ENCODE peak calls at places on chromosomes 3 and 15, in seven cellular contexts. Y is ELR, T is brain microvascular endothelial cell, U is AG20443, Z is GM13976, O is AG09319, P is adrenal gland. X is an unnamed sample.

GRCh38 chr15:56045068-56045748 is 51.8 kb upstream of the NEDD4 start:
- DNase-seq in U (no peak), O (no peak), T (no peak), Y (peak), P (no peak), Z (no peak), X (no peak)

GRCh38 chr15:40789119-40789518 is 17.8 kb upstream of the ZFYVE19 start:
- DNase-seq in Z (no peak), T (no peak), P (no peak), U (no peak), O (no peak), Y (no peak), X (no peak)

GRCh38 chr15:64149424-64150235 is 1.9 kb upstream of the SNX22 start:
- DNase-seq in O (no peak), T (no peak), Z (no peak), U (no peak), P (no peak), Y (peak), X (no peak)

GRCh38 chr3:82707035-82707434 is 945.6 kb upstream of the GBE1 start:
- DNase-seq in P (no peak), O (no peak), T (no peak), U (no peak), Y (peak), Z (no peak), X (peak)

GRCh38 chr15:64152507-64153387 is 1.2 kb downstream of the SNX22 start:
- DNase-seq in P (no peak), U (no peak), O (no peak), Y (peak), T (no peak), Z (peak), X (no peak)

GRCh38 chr3:43410575-43410974 is 124.2 kb downstream of the SNRK start:
- DNase-seq in U (no peak), P (no peak), O (no peak), Z (no peak), Y (no peak), T (no peak), X (no peak)

GRCh38 chr15:35139822-35140221 is 54.7 kb upstream of the NANOGP8 start:
- DNase-seq in T (no peak), O (no peak), P (no peak), U (no peak), Y (no peak), Z (no peak), X (no peak)

GRCh38 chr3:130543322-130543721 is 26.3 kb downstream of the COL6A6 start:
- DNase-seq in Y (no peak), T (no peak), O (no peak), P (no peak), Z (no peak), U (no peak), X (no peak)

GRCh38 chr15:39486546-39487081 is 94.3 kb upstream of the THBS1 start:
- DNase-seq in U (no peak), T (no peak), P (no peak), O (no peak), Y (no peak), Z (no peak), X (no peak)

GRCh38 chr3:146326875-146327543 is 76.1 kb upstream of the PLSCR4 start:
- DNase-seq in P (peak), Y (peak), T (peak), U (peak), Z (peak), O (peak), X (peak)

GRCh38 chr15:101277038-101277822 is at the start of gene SELENOS:
- DNase-seq in U (peak), O (peak), Y (peak), P (peak), Z (peak), T (peak), X (peak)

GRCh38 chr3:142976621-142977398 is 13.3 kb upstream of the PAQR9 start:
- DNase-seq in Z (no peak), P (peak), O (peak), Y (peak), T (peak), U (peak), X (no peak)

GRCh38 chr15:58748787-58749531 is 548 bp downstream of the ADAM10 start:
- DNase-seq in U (peak), Y (peak), Z (peak), P (peak), O (no peak), T (peak), X (peak)

GRCh38 chr3:145197051-145197562 is 963.9 kb downstream of the PLOD2 start:
- DNase-seq in Z (no peak), T (no peak), Y (no peak), U (no peak), P (peak), O (no peak), X (no peak)

GRCh38 chr3:194730369-194730768 is 44.7 kb downstream of the FAM43A start:
- DNase-seq in U (no peak), Z (no peak), O (no peak), P (no peak), T (no peak), Y (peak), X (peak)

GRCh38 chr3:61561374-61562041 is at the start of gene PTPRG:
- DNase-seq in Y (peak), O (peak), Z (peak), T (peak), U (peak), P (peak), X (peak)

GRCh38 chr3:133944641-133945441 is 49.2 kb upstream of the RAB6B start:
- DNase-seq in P (no peak), T (peak), U (peak), Y (peak), O (no peak), Z (no peak), X (no peak)

GRCh38 chr3:177062052-177062732 is 135.1 kb downstream of the TBL1XR1 start:
- DNase-seq in O (no peak), Z (no peak), Y (no peak), U (no peak), T (no peak), P (no peak), X (no peak)

GRCh38 chr3:177813322-177813721 is 616.0 kb upstream of the TBL1XR1 start:
- DNase-seq in Z (no peak), U (no peak), Y (no peak), O (no peak), P (peak), T (no peak), X (no peak)

X was measured in neural progenitor cell.